ENCODE peak calls at places on chromosome 18, in nine cellular contexts. One of them, this sample, is unnamed. For H3K4me1, the result is how much of the 10 kb centered on the place peaks cover.

GRCh38 chr18:7329036-7329435 is 98.1 kb downstream of the LRRC30 start:
- DNase-seq in PC-3: peak
- DNase-seq in neural progenitor cell: no peak
- DNase-seq in ascending aorta: no peak
- DNase-seq in CD4-positive, CD25-positive, alpha-beta regulatory T cell: no peak
- DNase-seq in mucosa of descending colon: no peak
- DNase-seq in fibroblast of lung: no peak
- DNase-seq in left ventricle myocardium inferior: no peak
- DNase-seq in transverse colon: no peak
- DNase-seq in this sample: no peak

GRCh38 chr18:44748582-44748981 is 67.9 kb downstream of the SETBP1 start:
- DNase-seq in PC-3: peak
- DNase-seq in neural progenitor cell: no peak
- DNase-seq in ascending aorta: no peak
- DNase-seq in CD4-positive, CD25-positive, alpha-beta regulatory T cell: no peak
- DNase-seq in mucosa of descending colon: no peak
- DNase-seq in fibroblast of lung: no peak
- DNase-seq in left ventricle myocardium inferior: no peak
- DNase-seq in transverse colon: no peak
- DNase-seq in this sample: no peak

GRCh38 chr18:14026199-14026598 is 106.0 kb downstream of the ZNF519 start:
- DNase-seq in PC-3: no peak
- DNase-seq in neural progenitor cell: no peak
- DNase-seq in ascending aorta: no peak
- DNase-seq in CD4-positive, CD25-positive, alpha-beta regulatory T cell: no peak
- DNase-seq in mucosa of descending colon: peak
- DNase-seq in fibroblast of lung: no peak
- DNase-seq in left ventricle myocardium inferior: no peak
- DNase-seq in transverse colon: no peak
- DNase-seq in this sample: no peak

GRCh38 chr18:3340015-3340681 is 78.2 kb downstream of the MYL12B start:
- DNase-seq in PC-3: peak
- DNase-seq in neural progenitor cell: no peak
- DNase-seq in ascending aorta: no peak
- DNase-seq in CD4-positive, CD25-positive, alpha-beta regulatory T cell: no peak
- DNase-seq in mucosa of descending colon: no peak
- DNase-seq in fibroblast of lung: peak
- DNase-seq in left ventricle myocardium inferior: no peak
- DNase-seq in transverse colon: no peak
- DNase-seq in this sample: no peak

GRCh38 chr18:43180814-43181213 is 65.3 kb upstream of the RIT2 start:
- DNase-seq in PC-3: no peak
- DNase-seq in neural progenitor cell: no peak
- DNase-seq in ascending aorta: no peak
- DNase-seq in CD4-positive, CD25-positive, alpha-beta regulatory T cell: no peak
- DNase-seq in mucosa of descending colon: no peak
- DNase-seq in fibroblast of lung: no peak
- DNase-seq in left ventricle myocardium inferior: no peak
- DNase-seq in transverse colon: no peak
- DNase-seq in this sample: no peak

GRCh38 chr18:61637319-61637718 is 255.5 kb downstream of the RNF152 start:
- DNase-seq in PC-3: no peak
- DNase-seq in neural progenitor cell: peak
- DNase-seq in ascending aorta: no peak
- DNase-seq in CD4-positive, CD25-positive, alpha-beta regulatory T cell: no peak
- DNase-seq in mucosa of descending colon: peak
- DNase-seq in fibroblast of lung: no peak
- DNase-seq in left ventricle myocardium inferior: no peak
- DNase-seq in transverse colon: peak
- DNase-seq in this sample: no peak

GRCh38 chr18:36355511-36355910 is 58.0 kb downstream of the FHOD3 start:
- DNase-seq in PC-3: no peak
- DNase-seq in neural progenitor cell: no peak
- DNase-seq in ascending aorta: no peak
- DNase-seq in CD4-positive, CD25-positive, alpha-beta regulatory T cell: no peak
- DNase-seq in mucosa of descending colon: no peak
- DNase-seq in fibroblast of lung: peak
- DNase-seq in left ventricle myocardium inferior: no peak
- DNase-seq in transverse colon: no peak
- DNase-seq in this sample: no peak

GRCh38 chr18:43134876-43135275 is 19.4 kb upstream of the RIT2 start:
- DNase-seq in PC-3: no peak
- DNase-seq in neural progenitor cell: no peak
- DNase-seq in ascending aorta: no peak
- DNase-seq in CD4-positive, CD25-positive, alpha-beta regulatory T cell: no peak
- DNase-seq in mucosa of descending colon: no peak
- DNase-seq in fibroblast of lung: no peak
- DNase-seq in left ventricle myocardium inferior: no peak
- DNase-seq in transverse colon: no peak
- DNase-seq in this sample: no peak

GRCh38 chr18:48608581-48608980 is 69.8 kb downstream of the CTIF start:
- DNase-seq in PC-3: no peak
- DNase-seq in neural progenitor cell: no peak
- DNase-seq in ascending aorta: no peak
- DNase-seq in CD4-positive, CD25-positive, alpha-beta regulatory T cell: no peak
- DNase-seq in mucosa of descending colon: no peak
- DNase-seq in fibroblast of lung: no peak
- DNase-seq in left ventricle myocardium inferior: no peak
- DNase-seq in transverse colon: no peak
- DNase-seq in this sample: no peak

GRCh38 chr18:44325903-44326650 is 354.6 kb upstream of the SETBP1 start:
- DNase-seq in PC-3: peak
- DNase-seq in neural progenitor cell: peak
- DNase-seq in ascending aorta: no peak
- DNase-seq in CD4-positive, CD25-positive, alpha-beta regulatory T cell: no peak
- DNase-seq in mucosa of descending colon: peak
- DNase-seq in fibroblast of lung: peak
- DNase-seq in left ventricle myocardium inferior: peak
- DNase-seq in transverse colon: peak
- DNase-seq in this sample: peak

GRCh38 chr18:22591231-22591630 is 173.5 kb upstream of the CTAGE1 start:
- DNase-seq in PC-3: no peak
- DNase-seq in neural progenitor cell: no peak
- DNase-seq in ascending aorta: no peak
- DNase-seq in CD4-positive, CD25-positive, alpha-beta regulatory T cell: no peak
- DNase-seq in mucosa of descending colon: no peak
- DNase-seq in fibroblast of lung: peak
- DNase-seq in left ventricle myocardium inferior: no peak
- DNase-seq in transverse colon: no peak
- DNase-seq in this sample: no peak

GRCh38 chr18:32258558-32259204 is 68.8 kb downstream of the MEP1B start:
- DNase-seq in PC-3: no peak
- DNase-seq in neural progenitor cell: no peak
- DNase-seq in ascending aorta: no peak
- DNase-seq in CD4-positive, CD25-positive, alpha-beta regulatory T cell: no peak
- DNase-seq in mucosa of descending colon: no peak
- DNase-seq in fibroblast of lung: no peak
- DNase-seq in left ventricle myocardium inferior: no peak
- DNase-seq in transverse colon: no peak
- DNase-seq in this sample: no peak

GRCh38 chr18:31040982-31041345 is 1.6 kb downstream of the DSC3 start:
- DNase-seq in PC-3: peak
- DNase-seq in neural progenitor cell: peak
- DNase-seq in ascending aorta: no peak
- DNase-seq in CD4-positive, CD25-positive, alpha-beta regulatory T cell: no peak
- DNase-seq in mucosa of descending colon: no peak
- DNase-seq in fibroblast of lung: peak
- DNase-seq in left ventricle myocardium inferior: no peak
- DNase-seq in transverse colon: no peak
- DNase-seq in this sample: no peak

GRCh38 chr18:71116535-71116934 is 827.7 kb downstream of the SOCS6 start:
- DNase-seq in PC-3: no peak
- DNase-seq in neural progenitor cell: no peak
- DNase-seq in ascending aorta: no peak
- DNase-seq in CD4-positive, CD25-positive, alpha-beta regulatory T cell: no peak
- DNase-seq in mucosa of descending colon: no peak
- DNase-seq in fibroblast of lung: no peak
- DNase-seq in left ventricle myocardium inferior: no peak
- DNase-seq in transverse colon: no peak
- DNase-seq in this sample: peak

GRCh38 chr18:27969206-27969605 is 207.7 kb downstream of the CDH2 start:
- DNase-seq in PC-3: no peak
- DNase-seq in neural progenitor cell: no peak
- DNase-seq in ascending aorta: no peak
- DNase-seq in CD4-positive, CD25-positive, alpha-beta regulatory T cell: no peak
- DNase-seq in mucosa of descending colon: no peak
- DNase-seq in fibroblast of lung: no peak
- DNase-seq in left ventricle myocardium inferior: no peak
- DNase-seq in transverse colon: no peak
- DNase-seq in this sample: no peak

GRCh38 chr18:13811993-13812392 is 12.0 kb upstream of the MC5R start:
- DNase-seq in PC-3: peak
- DNase-seq in neural progenitor cell: no peak
- DNase-seq in ascending aorta: no peak
- DNase-seq in CD4-positive, CD25-positive, alpha-beta regulatory T cell: no peak
- DNase-seq in mucosa of descending colon: no peak
- DNase-seq in fibroblast of lung: no peak
- DNase-seq in left ventricle myocardium inferior: no peak
- DNase-seq in transverse colon: no peak
- DNase-seq in this sample: peak

GRCh38 chr18:2846638-2847340 is at the start of gene EMILIN2:
- DNase-seq in PC-3: no peak
- DNase-seq in neural progenitor cell: peak
- DNase-seq in ascending aorta: peak
- DNase-seq in CD4-positive, CD25-positive, alpha-beta regulatory T cell: no peak
- DNase-seq in mucosa of descending colon: peak
- DNase-seq in fibroblast of lung: peak
- DNase-seq in left ventricle myocardium inferior: peak
- DNase-seq in transverse colon: peak
- DNase-seq in this sample: peak

GRCh38 chr18:48002933-48003365 is 72.5 kb upstream of the SMAD2 start:
- DNase-seq in PC-3: peak
- DNase-seq in neural progenitor cell: no peak
- DNase-seq in ascending aorta: peak
- DNase-seq in CD4-positive, CD25-positive, alpha-beta regulatory T cell: no peak
- DNase-seq in mucosa of descending colon: peak
- DNase-seq in fibroblast of lung: peak
- DNase-seq in left ventricle myocardium inferior: peak
- DNase-seq in transverse colon: peak
- DNase-seq in this sample: no peak

GRCh38 chr18:50877545-50878265 is 1.2 kb upstream of the ME2 start:
- DNase-seq in PC-3: no peak
- DNase-seq in neural progenitor cell: no peak
- DNase-seq in ascending aorta: no peak
- DNase-seq in CD4-positive, CD25-positive, alpha-beta regulatory T cell: no peak
- DNase-seq in mucosa of descending colon: peak
- DNase-seq in fibroblast of lung: no peak
- DNase-seq in left ventricle myocardium inferior: no peak
- DNase-seq in transverse colon: peak
- DNase-seq in this sample: no peak

GRCh38 chr18:21763846-21764646 is 23.5 kb downstream of the MIB1 start:
- DNase-seq in PC-3: no peak
- DNase-seq in neural progenitor cell: no peak
- DNase-seq in ascending aorta: no peak
- DNase-seq in CD4-positive, CD25-positive, alpha-beta regulatory T cell: no peak
- DNase-seq in mucosa of descending colon: no peak
- DNase-seq in fibroblast of lung: no peak
- DNase-seq in left ventricle myocardium inferior: no peak
- DNase-seq in transverse colon: no peak
- DNase-seq in this sample: no peak

GRCh38 chr18:23826850-23827620 is 137.8 kb downstream of the LAMA3 start:
- DNase-seq in PC-3: no peak
- DNase-seq in neural progenitor cell: no peak
- DNase-seq in ascending aorta: no peak
- DNase-seq in CD4-positive, CD25-positive, alpha-beta regulatory T cell: no peak
- DNase-seq in mucosa of descending colon: no peak
- DNase-seq in fibroblast of lung: no peak
- DNase-seq in left ventricle myocardium inferior: no peak
- DNase-seq in transverse colon: no peak
- DNase-seq in this sample: no peak
- H3K4me1 ChIP-seq in PC-3: under half
- H3K4me1 ChIP-seq in neural progenitor cell: under half
- H3K4me1 ChIP-seq in ascending aorta: under half
- H3K4me1 ChIP-seq in CD4-positive, CD25-positive, alpha-beta regulatory T cell: under half
- H3K4me1 ChIP-seq in mucosa of descending colon: under half
- H3K4me1 ChIP-seq in fibroblast of lung: under half
- H3K4me1 ChIP-seq in left ventricle myocardium inferior: under half
- H3K4me1 ChIP-seq in transverse colon: under half
- H3K4me1 ChIP-seq in this sample: under half

DNA sequence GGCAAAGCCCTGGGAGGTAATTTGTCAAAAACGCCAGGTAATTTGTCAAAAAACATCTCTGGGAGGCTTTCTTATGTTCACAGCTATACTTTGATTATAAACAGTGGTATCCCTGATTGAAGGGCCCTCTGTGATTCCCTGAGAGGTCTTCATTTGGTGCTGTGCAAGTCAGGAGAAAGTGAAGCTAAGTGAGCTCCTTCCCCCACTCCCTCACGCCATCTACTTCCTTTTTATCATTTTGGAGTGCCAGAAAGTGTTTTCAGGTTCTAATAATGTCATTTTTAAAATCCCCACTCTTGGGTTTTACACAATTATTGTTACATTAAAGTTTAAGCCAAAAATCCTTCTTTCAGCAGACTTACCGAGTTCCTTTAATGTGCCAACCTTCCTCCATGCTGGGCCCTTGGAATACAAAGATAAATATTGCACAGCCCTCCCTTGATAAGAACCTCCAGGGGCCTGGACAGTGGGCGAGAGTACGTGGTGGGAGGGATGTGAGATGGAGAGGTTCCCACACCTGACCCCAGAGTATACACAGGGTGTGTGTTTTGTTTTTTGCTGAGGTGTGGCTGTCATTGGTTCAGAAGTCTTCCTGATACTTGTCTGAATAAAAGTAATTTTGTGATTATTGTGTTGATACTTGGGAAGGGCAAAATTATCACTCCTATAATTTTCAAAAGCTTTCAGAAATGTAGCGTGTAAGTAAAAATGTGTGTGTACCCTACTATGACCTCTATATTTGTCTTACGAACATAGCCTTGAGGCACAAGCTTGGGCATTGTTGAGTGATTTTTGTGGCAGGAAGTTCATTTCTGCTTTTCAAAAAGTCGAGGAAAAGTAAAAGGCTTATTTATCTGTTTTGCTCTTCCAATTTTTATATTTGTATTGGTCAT is 8.1 kb downstream of the MAPRE2 start:
- DNase-seq in PC-3: no peak
- DNase-seq in neural progenitor cell: no peak
- DNase-seq in ascending aorta: no peak
- DNase-seq in CD4-positive, CD25-positive, alpha-beta regulatory T cell: no peak
- DNase-seq in mucosa of descending colon: no peak
- DNase-seq in fibroblast of lung: no peak
- DNase-seq in left ventricle myocardium inferior: no peak
- DNase-seq in transverse colon: no peak
- DNase-seq in this sample: no peak
- H3K4me3 ChIP-seq in PC-3: no peak
- H3K4me3 ChIP-seq in neural progenitor cell: no peak
- H3K4me3 ChIP-seq in ascending aorta: no peak
- H3K4me3 ChIP-seq in CD4-positive, CD25-positive, alpha-beta regulatory T cell: peak
- H3K4me3 ChIP-seq in mucosa of descending colon: no peak
- H3K4me3 ChIP-seq in fibroblast of lung: no peak
- H3K4me3 ChIP-seq in left ventricle myocardium inferior: peak
- H3K4me3 ChIP-seq in transverse colon: no peak
- H3K4me3 ChIP-seq in this sample: no peak

GRCh38 chr18:55272510-55273243 is 313.4 kb upstream of the CCDC68 start:
- DNase-seq in PC-3: no peak
- DNase-seq in neural progenitor cell: no peak
- DNase-seq in ascending aorta: no peak
- DNase-seq in CD4-positive, CD25-positive, alpha-beta regulatory T cell: no peak
- DNase-seq in mucosa of descending colon: no peak
- DNase-seq in fibroblast of lung: peak
- DNase-seq in left ventricle myocardium inferior: no peak
- DNase-seq in transverse colon: no peak
- DNase-seq in this sample: no peak
- H3K4me1 ChIP-seq in PC-3: under half
- H3K4me1 ChIP-seq in neural progenitor cell: under half
- H3K4me1 ChIP-seq in ascending aorta: under half
- H3K4me1 ChIP-seq in CD4-positive, CD25-positive, alpha-beta regulatory T cell: under half
- H3K4me1 ChIP-seq in mucosa of descending colon: under half
- H3K4me1 ChIP-seq in fibroblast of lung: under half
- H3K4me1 ChIP-seq in left ventricle myocardium inferior: half or more
- H3K4me1 ChIP-seq in transverse colon: under half
- H3K4me1 ChIP-seq in this sample: under half

GRCh38 chr18:62881509-62882016 is 166.2 kb downstream of the PHLPP1 start:
- DNase-seq in PC-3: peak
- DNase-seq in neural progenitor cell: no peak
- DNase-seq in ascending aorta: no peak
- DNase-seq in CD4-positive, CD25-positive, alpha-beta regulatory T cell: no peak
- DNase-seq in mucosa of descending colon: no peak
- DNase-seq in fibroblast of lung: peak
- DNase-seq in left ventricle myocardium inferior: no peak
- DNase-seq in transverse colon: no peak
- DNase-seq in this sample: peak
- H3K4me3 ChIP-seq in PC-3: no peak
- H3K4me3 ChIP-seq in neural progenitor cell: no peak
- H3K4me3 ChIP-seq in ascending aorta: no peak
- H3K4me3 ChIP-seq in CD4-positive, CD25-positive, alpha-beta regulatory T cell: no peak
- H3K4me3 ChIP-seq in mucosa of descending colon: no peak
- H3K4me3 ChIP-seq in fibroblast of lung: peak
- H3K4me3 ChIP-seq in left ventricle myocardium inferior: no peak
- H3K4me3 ChIP-seq in transverse colon: no peak
- H3K4me3 ChIP-seq in this sample: no peak

This sample was measured in A673.